ENCODE peak calls at places on chromosome 4, in nine cellular contexts. K is foreskin keratinocyte, Q is omental fat pad, V is fibroblast of lung, S is GM12865, N is K562, Z is heart right ventricle, M is Calu3, U is BE2C. I is an unnamed sample.

GRCh38 chr4:99290848-99291786 is at the start of gene ADH1A:
- DNase-seq in M (no peak), U (no peak), N (no peak), V (no peak), S (no peak), Q (no peak), K (no peak), Z (no peak), I (no peak)

GRCh38 chr4:174461438-174462106 is 60.7 kb downstream of the HPGD start:
- DNase-seq in S (no peak), M (no peak), N (no peak), V (peak; percentile 11), Q (no peak), U (no peak), Z (no peak), K (no peak), I (no peak)

GRCh38 chr4:48772568-48772967 is 7.5 kb downstream of the FRYL start:
- DNase-seq in U (no peak), Z (no peak), N (no peak), S (no peak), M (no peak), Q (no peak), V (no peak), K (no peak), I (no peak)

GRCh38 chr4:10623862-10624261 is 60.7 kb downstream of the CLNK start:
- DNase-seq in U (no peak), N (no peak), V (no peak), S (no peak), K (no peak), Q (no peak), M (no peak), Z (no peak), I (no peak)

GRCh38 chr4:158814636-158815035 is 45.8 kb downstream of the FNIP2 start:
- DNase-seq in N (no peak), M (no peak), U (no peak), K (no peak), Z (no peak), S (no peak), Q (no peak), V (no peak), I (no peak)

GRCh38 chr4:39932776-39933402 is 44.8 kb downstream of the PDS5A start:
- DNase-seq in M (no peak), K (no peak), N (no peak), Z (no peak), V (no peak), S (peak; percentile 65), Q (no peak), U (no peak), I (no peak)

GRCh38 chr4:56049428-56050212 is 100.9 kb downstream of the CEP135 start:
- DNase-seq in M (peak; percentile 23), U (peak; percentile 61), K (no peak), Q (no peak), N (peak; percentile 23), V (peak; percentile 27), Z (no peak), S (peak; percentile 10), I (no peak)

GRCh38 chr4:136900706-136901105 is 631.6 kb downstream of the PCDH18 start:
- DNase-seq in M (no peak), S (no peak), V (peak; percentile 13), U (no peak), K (peak; percentile 9), Z (no peak), Q (no peak), N (no peak), I (no peak)

GRCh38 chr4:8035371-8035780 is 95.7 kb upstream of the AFAP1 start:
- DNase-seq in K (no peak), N (no peak), M (no peak), Z (no peak), S (peak; percentile 27), V (peak; percentile 41), Q (no peak), U (no peak), I (no peak)

GRCh38 chr4:2965262-2965661 is 1.9 kb downstream of the GRK4 start:
- DNase-seq in Z (no peak), Q (no peak), M (no peak), U (no peak), S (no peak), N (no peak), V (no peak), K (no peak), I (no peak)

GRCh38 chr4:52979821-52980590 is 117.9 kb downstream of the RASL11B start:
- DNase-seq in U (no peak), S (no peak), Q (no peak), N (no peak), V (no peak), K (peak; percentile 76), Z (no peak), M (no peak), I (no peak)

GRCh38 chr4:80407246-80407645 is 71.7 kb downstream of the CFAP299 start:
- DNase-seq in V (peak; percentile 77), N (no peak), Q (no peak), M (no peak), Z (peak; percentile 37), U (no peak), K (no peak), S (no peak), I (no peak)

GRCh38 chr4:186149872-186150271 is 41.5 kb upstream of the CYP4V2 start:
- DNase-seq in K (no peak), Z (peak; percentile 82), S (peak; percentile 31), Q (no peak), M (peak; percentile 89), U (peak; percentile 85), V (peak; percentile 53), N (peak; percentile 31), I (no peak)

GRCh38 chr4:125484912-125485311 is 170.2 kb downstream of the FAT4 start:
- DNase-seq in K (no peak), U (no peak), N (no peak), Z (no peak), Q (no peak), V (no peak), M (no peak), S (no peak), I (no peak)

GRCh38 chr4:20251796-20252655 is at the start of gene SLIT2:
- DNase-seq in V (peak; percentile 81), Z (peak; percentile 75), Q (peak; percentile 68), S (peak; percentile 48), M (peak; percentile 72), N (peak; percentile 53), U (peak; percentile 83), K (peak; percentile 70), I (peak; percentile 84)
- TF ChIP-seq CTCF in V (no peak), Z (no peak), Q (no peak), S (no peak), M (no peak), N (no peak), U (no peak), K (no peak), I (no peak)

GRCh38 chr4:143339497-143339896 is 2.8 kb downstream of the GAB1 start:
- DNase-seq in V (no peak), U (no peak), Z (no peak), K (no peak), Q (no peak), N (no peak), S (no peak), M (no peak), I (no peak)

GRCh38 chr4:143336828-143337599 is at the start of gene GAB1:
- DNase-seq in V (peak; percentile 85), Q (no peak), N (peak; percentile 62), M (peak; percentile 67), U (peak; percentile 83), Z (peak; percentile 82), S (peak; percentile 90), K (peak; percentile 75), I (no peak)

GRCh38 chr4:143338313-143338712 is 1.6 kb downstream of the GAB1 start:
- DNase-seq in Q (no peak), S (no peak), U (no peak), V (no peak), Z (no peak), M (no peak), K (no peak), N (no peak), I (no peak)

GRCh38 chr4:143337600-143338287 is 1.1 kb downstream of the GAB1 start:
- DNase-seq in S (peak; percentile 9), K (no peak), Q (no peak), N (no peak), Z (peak; percentile 65), U (peak; percentile 21), M (peak; percentile 24), V (peak; percentile 67), I (no peak)

GRCh38 chr4:143335979-143336827 is 473 bp upstream of the GAB1 start:
- DNase-seq in Q (peak; percentile 44), V (peak; percentile 94), M (peak; percentile 76), N (peak; percentile 83), S (peak; percentile 71), K (peak; percentile 87), U (peak; percentile 85), Z (peak; percentile 91), I (no peak)
- TF ChIP-seq CTCF in Q (no peak), V (no peak), M (no peak), N (no peak), S (no peak), K (no peak), U (no peak), Z (no peak), I (no peak)

DNA sequence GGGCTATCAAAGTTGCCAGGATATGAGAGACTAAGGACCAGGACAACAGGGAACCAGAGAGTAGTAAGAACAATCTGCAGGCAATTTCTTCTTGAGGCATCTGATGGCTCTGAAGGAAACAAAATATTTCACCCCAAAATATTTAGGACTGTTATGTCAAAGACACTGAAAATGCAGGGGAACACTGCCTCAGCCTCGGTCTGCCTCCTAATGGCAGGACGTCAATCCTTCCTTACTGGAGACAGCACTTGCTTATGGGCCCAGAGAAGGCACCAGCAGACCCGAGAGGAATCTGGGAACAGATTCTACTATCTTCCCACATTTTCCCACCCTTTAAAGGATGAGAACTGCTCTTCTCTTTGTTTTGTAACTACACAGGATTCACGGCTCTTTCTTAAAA is 23.3 kb downstream of the RNF150 start:
- DNase-seq in V (no peak), M (no peak), S (no peak), U (no peak), K (no peak), Q (no peak), N (no peak), Z (no peak), I (no peak)
- TF ChIP-seq CTCF in V (no peak), M (no peak), S (no peak), U (no peak), K (no peak), Q (no peak), N (no peak), Z (no peak), I (no peak)

GRCh38 chr4:176053785-176054184 is 11.9 kb upstream of the WDR17 start:
- DNase-seq in Q (no peak), U (no peak), Z (no peak), V (peak; percentile 54), N (no peak), M (no peak), K (no peak), S (no peak), I (no peak)

GRCh38 chr4:176052744-176053143 is 12.9 kb upstream of the WDR17 start:
- DNase-seq in Q (no peak), V (no peak), S (peak; percentile 67), Z (no peak), M (no peak), U (no peak), K (no peak), N (no peak), I (no peak)

DNA sequence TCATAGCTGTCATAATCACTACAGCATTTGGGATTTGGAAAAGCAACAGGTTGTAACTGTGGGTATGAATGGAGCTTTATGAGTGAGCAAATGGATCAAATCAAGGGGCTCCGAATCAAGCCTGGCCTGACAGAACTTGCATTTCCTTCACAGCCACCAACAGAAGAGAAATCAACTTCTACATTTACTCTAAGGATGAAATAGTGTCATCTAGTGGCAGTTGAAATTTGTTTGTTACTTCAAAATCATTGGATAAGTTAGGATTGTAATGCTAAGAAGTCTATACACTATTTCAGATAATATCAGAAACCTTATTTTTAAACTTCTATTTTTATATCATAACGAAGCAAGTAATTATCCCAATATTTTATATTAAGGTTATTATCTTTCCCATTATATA is 10.7 kb upstream of the WDR17 start:
- DNase-seq in Q (no peak), K (no peak), V (no peak), S (peak; percentile 20), Z (no peak), N (no peak), U (no peak), M (no peak), I (no peak)
- TF ChIP-seq CTCF in Q (no peak), K (peak; percentile 44), V (no peak), S (peak; percentile 32), Z (no peak), N (no peak), U (peak; percentile 31), M (no peak), I (peak; percentile 28)